ENCODE peak calls at places on chromosomes 5 and 9, in ten cellular contexts. H is NCI-H774; G is stimulated activated CD8-positive, alpha-beta memory T cell treated with anti-CD3 and anti-CD28 coated beads, Interleukin-12 subunit alpha, Interleukin-12 subunit beta, amount 100 ng/mL, for 1 hour; K is GM03348; U is adipocyte; L is WTC11; N is left kidney; T is NCI-H1105 treated with DMSO at 0.1 percent for 48 hours; Y is activated effector memory CD4-positive, alpha-beta T cell treated with Interleukin-2 at 50 U/mL for 16 hours; I is T-helper 9 cell. J is an unnamed sample.

GRCh38 chr5:72817076-72817476 is 615 bp downstream of the TNPO1 start:
- DNase-seq in H (no peak), G (no peak), K (peak; percentile 69), U (peak; percentile 79), L (no peak), N (peak; percentile 87), T (no peak), Y (peak; percentile 30), I (peak; percentile 15), J (peak; percentile 56)

GRCh38 chr5:168174376-168174775 is 117.1 kb upstream of the WWC1 start:
- DNase-seq in H (no peak), G (no peak), K (no peak), U (no peak), L (no peak), N (no peak), T (peak; percentile 34), Y (no peak), I (no peak), J (no peak)

GRCh38 chr5:126965061-126965475 is 65.3 kb downstream of the MARCHF3 start:
- DNase-seq in H (no peak), G (no peak), K (peak; percentile 33), U (peak; percentile 80), L (no peak), N (no peak), T (peak; percentile 3), Y (no peak), I (no peak), J (peak; percentile 35)

GRCh38 chr9:107712390-107712789 is 222.8 kb upstream of the KLF4 start:
- DNase-seq in H (no peak), G (no peak), K (peak; percentile 28), U (no peak), L (no peak), N (no peak), T (no peak), Y (no peak), I (no peak), J (no peak)

GRCh38 chr9:16213781-16214515 is 656.5 kb downstream of the BNC2 start:
- DNase-seq in H (no peak), G (no peak), K (peak; percentile 90), U (peak; percentile 97), L (no peak), N (peak; percentile 64), T (no peak), Y (no peak), I (no peak), J (peak; percentile 100)

GRCh38 chr9:94525396-94526035 is 29.4 kb upstream of the PCAT7 start:
- DNase-seq in H (no peak), G (no peak), K (no peak), U (no peak), L (no peak), N (no peak), T (no peak), Y (no peak), I (no peak), J (no peak)

GRCh38 chr9:134361843-134362414 is 35.7 kb downstream of the RXRA start:
- DNase-seq in H (no peak), G (no peak), K (no peak), U (no peak), L (no peak), N (no peak), T (no peak), Y (no peak), I (no peak), J (peak; percentile 48)

GRCh38 chr5:122101636-122102285 is 23.7 kb upstream of the LOX start:
- DNase-seq in H (peak; percentile 36), G (no peak), K (no peak), U (peak; percentile 91), L (no peak), N (peak; percentile 72), T (peak; percentile 48), Y (no peak), I (no peak), J (no peak)

GRCh38 chr5:59218424-59219045 is 635.7 kb downstream of the RAB3C start:
- DNase-seq in H (no peak), G (no peak), K (no peak), U (peak; percentile 35), L (no peak), N (peak; percentile 17), T (peak; percentile 18), Y (no peak), I (no peak), J (no peak)

GRCh38 chr9:109143881-109144562 is 23.0 kb downstream of the FRRS1L start:
- DNase-seq in H (no peak), G (no peak), K (peak; percentile 30), U (no peak), L (peak; percentile 15), N (no peak), T (no peak), Y (no peak), I (no peak), J (peak; percentile 65)

GRCh38 chr5:74641014-74641777 is 668 bp upstream of the ENC1 start:
- DNase-seq in H (peak; percentile 69), G (no peak), K (peak; percentile 82), U (peak; percentile 89), L (peak; percentile 71), N (peak; percentile 95), T (no peak), Y (no peak), I (no peak), J (peak; percentile 87)

GRCh38 chr9:3330792-3331420 is 194.9 kb downstream of the RFX3 start:
- DNase-seq in H (no peak), G (no peak), K (peak; percentile 25), U (no peak), L (no peak), N (no peak), T (no peak), Y (no peak), I (no peak), J (no peak)

GRCh38 chr5:170338933-170339779 is 41.6 kb upstream of the LCP2 start:
- DNase-seq in H (no peak), G (peak; percentile 45), K (no peak), U (no peak), L (peak; percentile 64), N (no peak), T (no peak), Y (peak; percentile 60), I (peak; percentile 41), J (no peak)

GRCh38 chr5:168324864-168325615 is 33.6 kb downstream of the WWC1 start:
- DNase-seq in H (no peak), G (no peak), K (no peak), U (no peak), L (no peak), N (no peak), T (no peak), Y (no peak), I (no peak), J (peak; percentile 73)

GRCh38 chr9:130765135-130766030 is 69.7 kb upstream of the ABL1 start:
- DNase-seq in H (no peak), G (no peak), K (no peak), U (peak; percentile 18), L (no peak), N (no peak), T (no peak), Y (no peak), I (no peak), J (no peak)

GRCh38 chr5:57302164-57302563 is 128.3 kb downstream of the GPBP1 start:
- DNase-seq in H (no peak), G (peak; percentile 17), K (no peak), U (no peak), L (no peak), N (no peak), T (no peak), Y (peak; percentile 14), I (no peak), J (peak; percentile 53)

GRCh38 chr5:148414848-148415247 is 31.1 kb downstream of the FBXO38 start:
- DNase-seq in H (no peak), G (no peak), K (no peak), U (no peak), L (no peak), N (no peak), T (no peak), Y (no peak), I (no peak), J (no peak)

GRCh38 chr5:120388016-120388781 is 75.9 kb upstream of the PRR16 start:
- DNase-seq in H (no peak), G (no peak), K (peak; percentile 76), U (peak; percentile 91), L (no peak), N (no peak), T (no peak), Y (no peak), I (no peak), J (no peak)

GRCh38 chr5:79346420-79346824 is 110.5 kb downstream of the JMY start:
- DNase-seq in H (no peak), G (no peak), K (peak; percentile 45), U (peak; percentile 44), L (no peak), N (no peak), T (no peak), Y (no peak), I (no peak), J (peak; percentile 31)

GRCh38 chr5:96022971-96023370 is 61.3 kb upstream of the ELL2 start:
- DNase-seq in H (no peak), G (no peak), K (peak; percentile 4), U (peak; percentile 2), L (no peak), N (no peak), T (no peak), Y (no peak), I (no peak), J (no peak)

GRCh38 chr9:93860694-93861658 is 94.2 kb downstream of the BARX1 start:
- DNase-seq in H (no peak), G (no peak), K (no peak), U (no peak), L (peak; percentile 40), N (peak; percentile 70), T (no peak), Y (no peak), I (no peak), J (no peak)

GRCh38 chr9:12818431-12819000 is 43.7 kb downstream of the LURAP1L start:
- DNase-seq in H (no peak), G (no peak), K (peak; percentile 71), U (no peak), L (no peak), N (peak; percentile 39), T (no peak), Y (no peak), I (no peak), J (peak; percentile 55)

GRCh38 chr9:78029601-78030552 is 1.7 kb downstream of the GNAQ start:
- DNase-seq in H (no peak), G (no peak), K (peak; percentile 11), U (peak; percentile 65), L (no peak), N (peak; percentile 30), T (peak; percentile 17), Y (no peak), I (no peak), J (peak; percentile 13)

GRCh38 chr9:70678153-70678552 is 263.7 kb upstream of the KLF9 start:
- DNase-seq in H (no peak), G (no peak), K (no peak), U (peak; percentile 4), L (no peak), N (no peak), T (no peak), Y (no peak), I (no peak), J (no peak)

GRCh38 chr5:57642066-57642465 is 159.5 kb upstream of the ACTBL2 start:
- DNase-seq in H (no peak), G (no peak), K (no peak), U (no peak), L (peak; percentile 26), N (no peak), T (no peak), Y (no peak), I (no peak), J (no peak)

GRCh38 chr9:77829440-77829839 is 181.3 kb upstream of the GNA14 start:
- DNase-seq in H (no peak), G (no peak), K (no peak), U (no peak), L (no peak), N (no peak), T (no peak), Y (no peak), I (no peak), J (no peak)

GRCh38 chr5:55176176-55176818 is 3.3 kb upstream of the CDC20B start:
- DNase-seq in H (peak; percentile 77), G (no peak), K (peak; percentile 43), U (peak; percentile 59), L (peak; percentile 88), N (peak; percentile 83), T (peak; percentile 20), Y (no peak), I (no peak), J (peak; percentile 83)

GRCh38 chr5:138702166-138702826 is 50.9 kb upstream of the CTNNA1 start:
- DNase-seq in H (no peak), G (no peak), K (no peak), U (peak; percentile 22), L (no peak), N (peak; percentile 40), T (no peak), Y (no peak), I (no peak), J (no peak)

J was measured in MG63.